ENCODE peak calls at places on chromosome 5, in ten cellular contexts. T, Y, F, D, E, I, R, P, B and H are unnamed samples.

GRCh38 chr5:80825780-80826460 is 134.2 kb upstream of the RASGRF2 start:
- DNase-seq in T (no peak), Y (no peak), F (no peak), D (peak; percentile 36), E (no peak), I (no peak), R (no peak), P (no peak), B (no peak), H (peak; percentile 10)

GRCh38 chr5:143605403-143606005 is 202.0 kb upstream of the NR3C1 start:
- DNase-seq in T (peak; percentile 61), Y (no peak), F (no peak), D (peak; percentile 46), E (peak; percentile 36), I (no peak), R (no peak), P (peak; percentile 12), B (no peak), H (no peak)

GRCh38 chr5:111618644-111619271 is 106.4 kb upstream of the STARD4 start:
- DNase-seq in T (no peak), Y (peak; percentile 72), F (no peak), D (no peak), E (no peak), I (no peak), R (no peak), P (no peak), B (no peak), H (no peak)

GRCh38 chr5:140311011-140311467 is 8.1 kb upstream of the PFDN1 start:
- DNase-seq in T (no peak), Y (peak; percentile 86), F (no peak), D (peak; percentile 86), E (peak; percentile 94), I (no peak), R (no peak), P (peak; percentile 96), B (no peak), H (no peak)

GRCh38 chr5:127112347-127112864 is 39.1 kb upstream of the C5orf63 start:
- DNase-seq in T (no peak), Y (peak; percentile 83), F (no peak), D (no peak), E (peak; percentile 61), I (no peak), R (no peak), P (peak; percentile 55), B (no peak), H (no peak)

GRCh38 chr5:35773936-35774335 is 82.8 kb upstream of the IL7R start:
- DNase-seq in T (no peak), Y (peak; percentile 19), F (no peak), D (peak; percentile 42), E (peak; percentile 93), I (no peak), R (no peak), P (no peak), B (no peak), H (no peak)

GRCh38 chr5:2181164-2181956 is 298.6 kb upstream of the IRX4 start:
- DNase-seq in T (no peak), Y (no peak), F (no peak), D (no peak), E (no peak), I (no peak), R (no peak), P (no peak), B (no peak), H (no peak)

GRCh38 chr5:4130819-4131218 is 535.2 kb downstream of the IRX1 start:
- DNase-seq in T (no peak), Y (no peak), F (no peak), D (no peak), E (no peak), I (no peak), R (no peak), P (no peak), B (peak; percentile 6), H (no peak)

GRCh38 chr5:97735209-97735608 is 552.2 kb upstream of the RIOK2 start:
- DNase-seq in T (no peak), Y (peak; percentile 95), F (no peak), D (peak; percentile 86), E (peak; percentile 95), I (no peak), R (no peak), P (peak; percentile 84), B (no peak), H (no peak)

GRCh38 chr5:36440300-36440699 is 138.6 kb upstream of the RANBP3L start:
- DNase-seq in T (no peak), Y (no peak), F (no peak), D (no peak), E (no peak), I (no peak), R (no peak), P (no peak), B (no peak), H (no peak)

GRCh38 chr5:72302171-72302570 is 17.9 kb downstream of the MRPS27 start:
- DNase-seq in T (no peak), Y (no peak), F (no peak), D (no peak), E (no peak), I (no peak), R (no peak), P (no peak), B (peak; percentile 95), H (peak; percentile 72)

GRCh38 chr5:32069396-32069795 is 104.7 kb downstream of the GOLPH3 start:
- DNase-seq in T (no peak), Y (no peak), F (no peak), D (no peak), E (no peak), I (no peak), R (no peak), P (no peak), B (no peak), H (no peak)

GRCh38 chr5:148740966-148741742 is 85.3 kb upstream of the ADRB2 start:
- DNase-seq in T (no peak), Y (peak; percentile 58), F (no peak), D (peak; percentile 76), E (peak; percentile 75), I (no peak), R (no peak), P (peak; percentile 52), B (peak; percentile 56), H (peak; percentile 18)

GRCh38 chr5:166074839-166075481 is 2216.5 kb upstream of the WWC1 start:
- DNase-seq in T (no peak), Y (no peak), F (no peak), D (no peak), E (no peak), I (no peak), R (no peak), P (no peak), B (peak; percentile 74), H (peak; percentile 14)

GRCh38 chr5:74963407-74963806 is 89.0 kb downstream of the GCNT4 start:
- DNase-seq in T (no peak), Y (no peak), F (no peak), D (no peak), E (no peak), I (no peak), R (no peak), P (no peak), B (no peak), H (no peak)

GRCh38 chr5:28344803-28345433 is 1306.5 kb upstream of the CDH9 start:
- DNase-seq in T (no peak), Y (peak; percentile 38), F (no peak), D (peak; percentile 67), E (peak; percentile 16), I (no peak), R (no peak), P (peak; percentile 56), B (peak; percentile 90), H (peak; percentile 2)

DNA sequence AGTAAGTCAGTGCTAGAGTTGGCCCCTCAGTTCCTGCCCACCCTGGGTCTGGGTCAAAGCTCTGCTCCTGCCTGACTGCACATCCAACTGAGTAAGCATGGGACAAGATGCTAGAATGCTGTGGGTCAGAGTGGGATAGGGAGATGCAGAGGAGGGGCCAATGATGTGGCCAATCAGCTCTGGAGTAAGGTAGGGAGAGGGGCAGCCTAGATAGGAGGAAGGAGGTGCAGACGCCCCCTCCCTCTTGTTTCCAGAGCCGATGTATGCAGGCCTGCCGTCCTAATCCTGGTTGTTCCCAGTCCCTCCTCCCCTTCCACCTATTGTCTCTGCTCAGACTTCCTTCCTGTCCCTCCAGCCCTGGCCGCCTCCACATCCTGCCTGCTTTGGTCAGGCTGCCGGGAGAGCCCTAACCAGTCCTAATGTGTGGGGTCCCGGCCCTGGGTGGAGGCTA is 1.3 kb downstream of the ARAP3 start:
- DNase-seq in T (no peak), Y (peak; percentile 43), F (no peak), D (peak; percentile 74), E (no peak), I (peak; percentile 51), R (no peak), P (peak; percentile 34), B (peak; percentile 96), H (peak; percentile 95)
- H3K4me3 ChIP-seq in T (no peak overlapping the region), Y (peak overlapping the region; percentile 54), F (no peak overlapping the region), D (no peak overlapping the region), E (no peak overlapping the region), I (no peak overlapping the region), R (no peak overlapping the region), P (peak overlapping the region; percentile 54), B (peak overlapping the region; percentile 82), H (peak overlapping the region; percentile 72)

GRCh38 chr5:14669415-14669814 is 4.9 kb downstream of the OTULIN start:
- DNase-seq in T (no peak), Y (no peak), F (no peak), D (no peak), E (no peak), I (no peak), R (no peak), P (no peak), B (no peak), H (no peak)
- H3K4me3 ChIP-seq in T (no peak overlapping the region), Y (no peak overlapping the region), F (no peak overlapping the region), D (no peak overlapping the region), E (no peak overlapping the region), I (no peak overlapping the region), R (no peak overlapping the region), P (no peak overlapping the region), B (no peak overlapping the region), H (no peak overlapping the region)

GRCh38 chr5:177309351-177310191 is 2.1 kb downstream of the MXD3 start:
- DNase-seq in T (no peak), Y (peak; percentile 62), F (peak; percentile 64), D (peak; percentile 74), E (peak; percentile 70), I (no peak), R (peak; percentile 83), P (peak; percentile 53), B (peak; percentile 93), H (peak; percentile 91)
- H3K4me3 ChIP-seq in T (no peak overlapping the region), Y (no peak overlapping the region), F (no peak overlapping the region), D (no peak overlapping the region), E (no peak overlapping the region), I (no peak overlapping the region), R (no peak overlapping the region), P (no peak overlapping the region), B (no peak overlapping the region), H (no peak overlapping the region)

GRCh38 chr5:162703914-162704313 is 636.3 kb downstream of the GABRG2 start:
- DNase-seq in T (no peak), Y (no peak), F (no peak), D (no peak), E (no peak), I (no peak), R (no peak), P (no peak), B (peak; percentile 41), H (peak; percentile 8)

GRCh38 chr5:162699361-162699760 is 631.8 kb downstream of the GABRG2 start:
- DNase-seq in T (no peak), Y (no peak), F (no peak), D (no peak), E (no peak), I (no peak), R (no peak), P (no peak), B (no peak), H (no peak)
- H3K4me3 ChIP-seq in T (no peak overlapping the region), Y (no peak overlapping the region), F (no peak overlapping the region), D (no peak overlapping the region), E (no peak overlapping the region), I (no peak overlapping the region), R (no peak overlapping the region), P (no peak overlapping the region), B (no peak overlapping the region), H (no peak overlapping the region)

GRCh38 chr5:5705010-5705409 is 282.5 kb downstream of the ICE1 start:
- DNase-seq in T (no peak), Y (no peak), F (no peak), D (no peak), E (no peak), I (no peak), R (no peak), P (no peak), B (no peak), H (no peak)
- H3K4me3 ChIP-seq in T (no peak overlapping the region), Y (no peak overlapping the region), F (no peak overlapping the region), D (no peak overlapping the region), E (no peak overlapping the region), I (no peak overlapping the region), R (no peak overlapping the region), P (no peak overlapping the region), B (no peak overlapping the region), H (no peak overlapping the region)